ENCODE peak calls at places on chromosome 4, in eight cellular contexts. I, E, Z, K, F, X, W and V are unnamed samples.

GRCh38 chr4:2291705-2292651 is 30.1 kb upstream of the MXD4 start:
- DNase-seq in X (no peak), F (no peak), I (peak; percentile 42), Z (no peak), E (no peak), W (no peak), K (no peak), V (no peak)

GRCh38 chr4:101756181-101756580 is 34.3 kb upstream of the BANK1 start:
- DNase-seq in I (no peak), E (no peak), K (no peak), W (no peak), X (no peak), Z (no peak), F (no peak), V (no peak)

GRCh38 chr4:8671712-8672290 is 79.2 kb downstream of the CPZ start:
- DNase-seq in W (no peak), I (no peak), Z (no peak), X (no peak), E (no peak), F (no peak), K (no peak), V (no peak)

GRCh38 chr4:123397276-123398150 is 918 bp downstream of the SPRY1 start:
- DNase-seq in I (peak; percentile 42), K (peak; percentile 36), X (peak; percentile 67), E (peak; percentile 52), W (peak; percentile 68), Z (peak; percentile 84), F (no peak), V (peak; percentile 68)

GRCh38 chr4:123984881-123985280 is 588.3 kb downstream of the SPRY1 start:
- DNase-seq in X (no peak), E (peak; percentile 51), Z (no peak), I (no peak), F (no peak), K (no peak), W (no peak), V (no peak)

GRCh38 chr4:124177647-124178425 is 534.7 kb downstream of the ANKRD50 start:
- DNase-seq in X (no peak), W (peak; percentile 80), K (peak; percentile 91), Z (peak; percentile 95), E (no peak), I (no peak), F (peak; percentile 76), V (no peak)

GRCh38 chr4:133188433-133189175 is 39.5 kb downstream of the PCDH10 start:
- DNase-seq in I (no peak), X (no peak), E (no peak), W (no peak), K (no peak), Z (no peak), F (no peak), V (no peak)

GRCh38 chr4:113835005-113835404 is 73.5 kb upstream of the CAMK2D start:
- DNase-seq in X (peak; percentile 7), I (no peak), E (no peak), W (peak; percentile 43), K (peak; percentile 75), Z (no peak), F (peak; percentile 63), V (no peak)

GRCh38 chr4:96016615-96017299 is 176.9 kb downstream of the PDHA2 start:
- DNase-seq in Z (no peak), F (no peak), E (no peak), W (peak; percentile 29), X (no peak), K (no peak), I (no peak), V (no peak)

GRCh38 chr4:156388826-156389225 is 435.2 kb upstream of the CTSO start:
- DNase-seq in F (peak; percentile 26), I (no peak), K (peak; percentile 2), X (no peak), E (no peak), W (peak; percentile 63), Z (no peak), V (no peak)

GRCh38 chr4:4260185-4260751 is 12.2 kb upstream of the TMEM128 start:
- DNase-seq in I (no peak), W (peak; percentile 74), Z (peak; percentile 52), F (peak; percentile 82), E (no peak), X (no peak), K (peak; percentile 63), V (no peak)

GRCh38 chr4:91113130-91113706 is 986.0 kb downstream of the CCSER1 start:
- DNase-seq in E (no peak), K (peak; percentile 6), F (no peak), X (no peak), Z (no peak), I (no peak), W (peak; percentile 50), V (no peak)

GRCh38 chr4:156946508-156947197 is 24.9 kb downstream of the PDGFC start:
- DNase-seq in E (no peak), I (peak; percentile 27), X (no peak), F (peak; percentile 99), K (peak; percentile 99), Z (no peak), W (peak; percentile 94), V (no peak)

GRCh38 chr4:100093091-100093866 is 97.0 kb downstream of the DDIT4L start:
- DNase-seq in E (peak; percentile 72), K (peak; percentile 82), F (peak; percentile 78), Z (peak; percentile 85), X (peak; percentile 78), W (peak; percentile 86), I (peak; percentile 60), V (peak; percentile 76)

GRCh38 chr4:108168672-108169562 is at the start of gene LEF1:
- DNase-seq in Z (peak; percentile 60), K (peak; percentile 11), I (no peak), X (peak; percentile 57), E (no peak), W (peak; percentile 20), F (no peak), V (no peak)

GRCh38 chr4:22442956-22443355 is 72.9 kb downstream of the ADGRA3 start:
- DNase-seq in Z (no peak), F (no peak), X (no peak), I (no peak), W (no peak), K (no peak), E (no peak), V (no peak)

GRCh38 chr4:77692847-77693432 is 87.3 kb downstream of the CXCL13 start:
- DNase-seq in E (no peak), Z (no peak), F (no peak), I (no peak), W (no peak), X (no peak), K (no peak), V (no peak)

GRCh38 chr4:150164956-150165355 is 86.7 kb downstream of the DCLK2 start:
- DNase-seq in Z (peak; percentile 32), W (no peak), E (no peak), F (no peak), I (no peak), X (no peak), K (no peak), V (no peak)

GRCh38 chr4:107683873-107684272 is 36.2 kb downstream of the PAPSS1 start:
- DNase-seq in E (no peak), X (no peak), Z (no peak), K (no peak), I (no peak), F (no peak), W (peak; percentile 33), V (no peak)

GRCh38 chr4:38313999-38314561 is 349.9 kb upstream of the KLF3 start:
- DNase-seq in I (no peak), K (peak; percentile 46), X (no peak), W (peak; percentile 79), Z (no peak), F (peak; percentile 12), E (no peak), V (peak; percentile 42)

GRCh38 chr4:101205878-101206277 is 141.4 kb downstream of the PPP3CA start:
- DNase-seq in X (no peak), Z (no peak), E (no peak), W (peak; percentile 41), K (peak; percentile 63), F (peak; percentile 40), I (no peak), V (no peak)

GRCh38 chr4:73891739-73892405 is 22.7 kb downstream of the CXCL1 start:
- DNase-seq in E (no peak), Z (no peak), K (peak; percentile 92), X (no peak), W (no peak), F (peak; percentile 8), I (no peak), V (no peak)

GRCh38 chr4:17810260-17811077 is at the start of the genes DCAF16 and NCAPG:
- DNase-seq in F (peak; percentile 99), K (peak; percentile 99), W (peak; percentile 98), Z (peak; percentile 94), X (peak; percentile 99), E (peak; percentile 100), I (peak; percentile 99), V (peak; percentile 97)
- TF ChIP-seq CTCF in F (no peak), K (no peak), W (no peak), Z (no peak), X (no peak), E (no peak), I (no peak), V (no peak)

DNA sequence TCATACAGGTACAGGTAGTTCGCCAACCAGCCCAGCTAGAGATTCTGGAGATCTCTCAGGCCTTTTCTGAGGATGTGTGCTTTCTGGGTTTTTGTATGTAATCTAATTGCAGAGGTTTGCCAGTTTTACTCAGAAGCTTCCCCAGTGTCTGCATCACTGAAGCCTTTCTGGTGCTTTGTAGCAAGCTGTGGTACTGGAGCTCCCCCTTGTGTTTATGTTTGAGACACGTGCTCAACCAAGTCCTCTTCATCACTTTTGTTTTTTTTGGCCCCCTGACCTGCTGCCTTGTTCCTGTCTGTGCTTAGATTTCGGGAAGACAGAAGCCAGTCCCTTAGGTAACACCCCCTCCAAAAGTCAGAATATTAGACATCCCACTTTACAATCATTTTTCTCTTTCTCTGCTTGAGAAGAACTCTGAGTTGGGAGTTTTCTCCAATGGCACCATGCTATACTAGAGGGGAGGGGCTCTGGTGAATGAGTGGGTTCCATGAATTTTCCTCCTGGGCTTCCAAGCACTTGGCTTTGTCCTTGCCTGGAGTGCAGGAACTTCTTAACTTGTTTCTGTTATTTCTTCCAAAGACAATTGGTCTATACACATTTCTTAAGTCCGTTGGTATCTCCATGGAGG is 128.4 kb upstream of the TBC1D9 start:
- DNase-seq in F (peak; percentile 69), I (no peak), E (peak; percentile 60), K (peak; percentile 80), W (peak; percentile 79), Z (peak; percentile 48), X (peak; percentile 58), V (peak; percentile 60)
- TF ChIP-seq CTCF in F (peak; percentile 81), I (peak; percentile 48), E (peak; percentile 71), K (peak; percentile 68), W (peak; percentile 85), Z (peak; percentile 75), X (peak; percentile 50), V (peak; percentile 64)

GRCh38 chr4:121227254-121227867 is 63.2 kb upstream of the TNIP3 start:
- DNase-seq in E (no peak), F (no peak), K (no peak), Z (no peak), W (peak; percentile 5), X (no peak), I (no peak), V (no peak)
- TF ChIP-seq CTCF in E (no peak), F (peak; percentile 41), K (no peak), Z (peak; percentile 33), W (no peak), X (peak; percentile 21), I (no peak), V (no peak)

DNA sequence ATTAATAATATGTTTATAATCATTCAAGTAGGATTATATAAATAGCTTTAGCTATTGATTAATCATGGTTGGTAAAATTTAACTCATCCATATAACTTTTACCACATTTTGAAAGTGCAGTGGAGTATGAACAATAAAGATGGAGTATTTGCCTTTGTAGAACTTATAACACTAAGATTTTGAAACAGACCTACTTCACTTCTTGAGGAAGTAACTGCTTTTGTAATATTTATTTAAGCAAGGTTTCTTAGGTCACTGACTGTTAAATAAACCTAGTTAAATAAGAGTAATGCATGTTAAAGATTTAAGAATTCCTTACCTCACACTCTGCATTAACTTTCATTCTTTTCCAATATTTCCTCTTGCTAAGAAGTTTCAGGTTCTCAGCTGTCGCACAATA is 242.5 kb downstream of the CFAP299 start:
- DNase-seq in K (no peak), W (peak; percentile 6), I (no peak), Z (no peak), F (no peak), X (no peak), E (no peak), V (no peak)
- TF ChIP-seq CTCF in K (no peak), W (no peak), I (no peak), Z (no peak), F (no peak), X (no peak), E (no peak), V (no peak)